ENCODE peak calls at places on chromosomes 5 and 9, in four cellular contexts. E, B, P and J are unnamed samples.

GRCh38 chr5:31774779-31775178 is 135.8 kb downstream of the PDZD2 start:
- DNase-seq in P (no peak), E (no peak), B (no peak), J (no peak)

GRCh38 chr9:134781895-134782294 is 98.7 kb upstream of the FCN2 start:
- DNase-seq in B (peak), P (no peak), E (peak), J (no peak)

GRCh38 chr5:126544087-126544740 is 50.8 kb downstream of the ALDH7A1 start:
- DNase-seq in P (peak), E (peak), B (peak), J (no peak)

GRCh38 chr9:115743709-115744605 is 409.6 kb upstream of the PAPPA start:
- DNase-seq in E (no peak), B (no peak), P (no peak), J (no peak)

GRCh38 chr5:163567811-163568210 is 62.4 kb downstream of the MAT2B start:
- DNase-seq in E (no peak), B (no peak), P (no peak), J (no peak)

GRCh38 chr9:36980148-36980974 is 53.7 kb downstream of the PAX5 start:
- DNase-seq in B (peak), P (no peak), E (peak), J (no peak)

GRCh38 chr5:136655429-136655828 is 290.1 kb upstream of the TRPC7 start:
- DNase-seq in P (no peak), B (no peak), E (no peak), J (no peak)

GRCh38 chr5:52776116-52776515 is 11.6 kb upstream of the ITGA1 start:
- DNase-seq in P (no peak), B (no peak), E (no peak), J (no peak)

GRCh38 chr5:140321796-140322195 is 18.9 kb upstream of the PFDN1 start:
- DNase-seq in E (no peak), P (no peak), B (peak), J (peak)

GRCh38 chr5:40486437-40487270 is 193.1 kb upstream of the PTGER4 start:
- DNase-seq in P (no peak), B (peak), E (no peak), J (peak)

GRCh38 chr5:72280655-72281069 is 39.4 kb downstream of the MRPS27 start:
- DNase-seq in B (no peak), P (no peak), E (peak), J (no peak)

GRCh38 chr5:58582004-58582403 is 871 bp upstream of the RAB3C start:
- DNase-seq in E (no peak), B (peak), P (no peak), J (no peak)

GRCh38 chr5:113891491-113891890 is 378.0 kb downstream of the YTHDC2 start:
- DNase-seq in E (no peak), P (no peak), B (no peak), J (no peak)

GRCh38 chr5:50320131-50320749 is 120.8 kb downstream of the EMB start:
- DNase-seq in E (no peak), P (no peak), B (no peak), J (no peak)

GRCh38 chr5:3020426-3020825 is 268.9 kb upstream of the IRX2 start:
- DNase-seq in P (no peak), B (no peak), E (no peak), J (no peak)

GRCh38 chr5:103612545-103612944 is 50.0 kb upstream of the NUDT12 start:
- DNase-seq in B (no peak), E (no peak), P (no peak), J (no peak)

GRCh38 chr5:3601929-3602712 is 6.5 kb downstream of the IRX1 start:
- DNase-seq in B (no peak), E (no peak), P (no peak), J (no peak)

GRCh38 chr5:150623152-150623877 is 17.1 kb upstream of the SYNPO start:
- DNase-seq in E (no peak), B (no peak), P (no peak), J (no peak)

GRCh38 chr5:145499483-145499882 is 335.7 kb downstream of the PRELID2 start:
- DNase-seq in P (no peak), B (no peak), E (no peak), J (no peak)

GRCh38 chr9:126097679-126098078 is 228.9 kb upstream of the MVB12B start:
- DNase-seq in B (no peak), P (no peak), E (no peak), J (no peak)

GRCh38 chr5:142432369-142432863 is 107.6 kb upstream of the SPRY4 start:
- DNase-seq in B (no peak), P (no peak), E (no peak), J (no peak)

GRCh38 chr5:89480406-89481007 is 597.5 kb upstream of the MEF2C start:
- DNase-seq in E (no peak), P (no peak), B (no peak), J (no peak)

GRCh38 chr5:158848634-158849033 is 251.1 kb downstream of the EBF1 start:
- DNase-seq in B (no peak), P (no peak), E (no peak), J (peak)

GRCh38 chr5:156850206-156850751 is at the start of gene PPP1R2B:
- DNase-seq in B (no peak), E (no peak), P (no peak), J (no peak)

GRCh38 chr5:160251406-160252155 is 22.3 kb downstream of the FABP6 start:
- DNase-seq in E (no peak), B (no peak), P (no peak), J (no peak)

GRCh38 chr5:156654444-156654843 is 195.7 kb upstream of the PPP1R2B start:
- DNase-seq in P (no peak), B (no peak), E (no peak), J (no peak)

GRCh38 chr9:137176302-137177182 is 4.7 kb upstream of the TMEM210 start:
- DNase-seq in B (peak), P (peak), E (peak), J (no peak)

GRCh38 chr5:37839441-37840035 is 303 bp downstream of the GDNF start:
- DNase-seq in P (peak), B (peak), E (no peak), J (no peak)

GRCh38 chr5:66694036-66694435 is 97.8 kb downstream of the MAST4 start:
- DNase-seq in E (no peak), B (no peak), P (no peak), J (no peak)

GRCh38 chr5:55994502-55994997 is at the start of gene IL6ST:
- DNase-seq in E (peak), P (no peak), B (peak), J (no peak)
- TF ChIP-seq SPI1 in E (no peak), P (no peak), B (no peak), J (no peak)

GRCh38 chr5:107633171-107633901 is 37.4 kb downstream of the EFNA5 start:
- DNase-seq in E (no peak), P (no peak), B (peak), J (no peak)
- TF ChIP-seq SPI1 in E (no peak), P (no peak), B (no peak), J (no peak)

GRCh38 chr5:138663561-138663960 is 88.4 kb upstream of the HSPA9 start:
- DNase-seq in E (no peak), B (no peak), P (no peak), J (no peak)

GRCh38 chr5:138664276-138664943 is 88.8 kb upstream of the CTNNA1 start:
- DNase-seq in P (no peak), B (no peak), E (no peak), J (no peak)

GRCh38 chr5:138662599-138662998 is 87.4 kb upstream of the HSPA9 start:
- DNase-seq in P (no peak), B (no peak), E (no peak), J (no peak)

GRCh38 chr5:138661991-138662434 is 86.8 kb upstream of the HSPA9 start:
- DNase-seq in E (no peak), B (no peak), P (no peak), J (no peak)

GRCh38 chr5:138663009-138663408 is 87.8 kb upstream of the HSPA9 start:
- DNase-seq in P (peak), B (peak), E (no peak), J (no peak)
- TF ChIP-seq SPI1 in P (no peak), B (no peak), E (no peak), J (no peak)

GRCh38 chr9:109504689-109505088 is 6.6 kb upstream of the PTPN3 start:
- DNase-seq in B (no peak), P (no peak), E (no peak), J (no peak)
- TF ChIP-seq SPI1 in B (no peak), P (no peak), E (no peak), J (no peak)